ENCODE peak calls at places on chromosomes 12 and 14, in four cellular contexts. N is AG10803, K is stromal cell of bone marrow, S is HTR-8/SVneo. J is an unnamed sample.

GRCh38 chr12:57229041-57229633 is 374 bp upstream of the SHMT2 start:
- DNase-seq in K (no peak), S (no peak), N (peak; percentile 47), J (no peak)

GRCh38 chr14:38490273-38490672 is 234.4 kb upstream of the CLEC14A start:
- DNase-seq in S (no peak), N (no peak), K (no peak), J (no peak)

GRCh38 chr12:92139634-92140555 is 5.8 kb downstream of the BTG1 start:
- DNase-seq in S (no peak), N (no peak), K (no peak), J (peak; percentile 9)

GRCh38 chr12:104748790-104749189 is 209.3 kb downstream of the SLC41A2 start:
- DNase-seq in K (peak; percentile 13), S (no peak), N (peak; percentile 7), J (no peak)

GRCh38 chr12:107748472-107748871 is 12.5 kb downstream of the PRDM4 start:
- DNase-seq in K (peak; percentile 81), S (no peak), N (peak; percentile 80), J (peak; percentile 65)

GRCh38 chr14:81889529-81889928 is 355.9 kb upstream of the SEL1L start:
- DNase-seq in N (no peak), S (no peak), K (no peak), J (no peak)

GRCh38 chr14:50798048-50798421 is 32.9 kb downstream of the NIN start:
- DNase-seq in K (no peak), S (no peak), N (no peak), J (no peak)

GRCh38 chr14:105021656-105022275 is 883 bp upstream of the CDCA4 start:
- DNase-seq in S (peak; percentile 48), N (peak; percentile 30), K (no peak), J (peak; percentile 27)

GRCh38 chr12:52139579-52140062 is 52.2 kb downstream of the KRT80 start:
- DNase-seq in S (peak; percentile 72), K (no peak), N (no peak), J (peak; percentile 34)

GRCh38 chr14:92382677-92383076 is 59.7 kb downstream of the SLC24A4 start:
- DNase-seq in S (peak; percentile 39), N (no peak), K (no peak), J (no peak)

GRCh38 chr12:73321776-73322175 is 1049.6 kb downstream of the TRHDE start:
- DNase-seq in N (no peak), K (no peak), S (no peak), J (no peak)

GRCh38 chr12:130419116-130419515 is 81.4 kb downstream of the PIWIL1 start:
- DNase-seq in K (no peak), S (no peak), N (no peak), J (no peak)

GRCh38 chr12:101021911-101022388 is 188.1 kb downstream of the SLC5A8 start:
- DNase-seq in K (peak; percentile 87), N (peak; percentile 94), S (peak; percentile 54), J (peak; percentile 79)

GRCh38 chr12:24066865-24067264 is 117.4 kb upstream of the SOX5 start:
- DNase-seq in S (no peak), N (peak; percentile 1), K (peak; percentile 97), J (peak; percentile 75)

GRCh38 chr12:72995616-72996015 is 723.4 kb downstream of the TRHDE start:
- DNase-seq in S (no peak), K (no peak), N (no peak), J (no peak)

GRCh38 chr12:98372340-98373018 is 142.9 kb upstream of the TMPO start:
- DNase-seq in S (no peak), N (no peak), K (no peak), J (no peak)

GRCh38 chr12:114686421-114687268 is 2.7 kb upstream of the TBX3 start:
- DNase-seq in S (no peak), N (no peak), K (no peak), J (no peak)

GRCh38 chr14:54864526-54864925 is 38.1 kb downstream of the GCH1 start:
- DNase-seq in S (no peak), K (no peak), N (peak; percentile 12), J (no peak)

GRCh38 chr12:52675301-52675701 is 4.9 kb downstream of the KRT1 start:
- DNase-seq in S (no peak), K (no peak), N (no peak), J (no peak)

GRCh38 chr14:81234268-81234667 is 13.5 kb upstream of the GTF2A1 start:
- DNase-seq in S (no peak), K (no peak), N (no peak), J (no peak)

GRCh38 chr14:80978403-80978802 is 23.0 kb downstream of the TSHR start:
- DNase-seq in K (no peak), S (no peak), N (no peak), J (no peak)

GRCh38 chr12:113959096-113959495 is 7.0 kb downstream of the RBM19 start:
- DNase-seq in K (no peak), N (no peak), S (no peak), J (no peak)

GRCh38 chr14:51681411-51681810 is 29.7 kb downstream of the FRMD6 start:
- DNase-seq in K (no peak), N (no peak), S (no peak), J (no peak)

GRCh38 chr14:55336161-55336560 is 64.9 kb downstream of the FBXO34 start:
- DNase-seq in S (no peak), N (peak; percentile 27), K (no peak), J (no peak)

GRCh38 chr14:30985796-30986195 is 39.7 kb upstream of the AP4S1 start:
- DNase-seq in N (no peak), K (no peak), S (no peak), J (no peak)

GRCh38 chr12:19140381-19141236 is 11.1 kb downstream of the PLEKHA5 start:
- DNase-seq in N (no peak), S (no peak), K (no peak), J (no peak)

GRCh38 chr14:72535485-72535884 is 358.4 kb downstream of the DPF3 start:
- DNase-seq in N (no peak), K (no peak), S (no peak), J (no peak)

GRCh38 chr14:94562941-94563883 is 2.0 kb downstream of the SERPINA4 start:
- DNase-seq in K (no peak), N (no peak), S (no peak), J (no peak)